ENCODE peak calls at places on chromosome 4, in five cellular contexts. One of them, this sample, is unnamed.

GRCh38 chr4:99404595-99405287 is 30.4 kb downstream of the ADH7 start:
- DNase-seq in PC-3: peak; percentile 86
- DNase-seq in upper lobe of right lung: no peak
- DNase-seq in aorta: peak; percentile 62
- DNase-seq in left ventricle myocardium inferior: no peak
- DNase-seq in this sample: peak; percentile 68

GRCh38 chr4:25914670-25915358 is 794 bp downstream of the SMIM20 start:
- DNase-seq in PC-3: no peak
- DNase-seq in upper lobe of right lung: no peak
- DNase-seq in aorta: no peak
- DNase-seq in left ventricle myocardium inferior: no peak
- DNase-seq in this sample: no peak

GRCh38 chr4:115042496-115042895 is 70.9 kb downstream of the NDST4 start:
- DNase-seq in PC-3: peak; percentile 11
- DNase-seq in upper lobe of right lung: no peak
- DNase-seq in aorta: no peak
- DNase-seq in left ventricle myocardium inferior: no peak
- DNase-seq in this sample: no peak

GRCh38 chr4:115711575-115711974 is 598.2 kb upstream of the NDST4 start:
- DNase-seq in PC-3: peak; percentile 4
- DNase-seq in upper lobe of right lung: no peak
- DNase-seq in aorta: no peak
- DNase-seq in left ventricle myocardium inferior: no peak
- DNase-seq in this sample: no peak

GRCh38 chr4:11005321-11005720 is 320.8 kb upstream of the CLNK start:
- DNase-seq in PC-3: no peak
- DNase-seq in upper lobe of right lung: no peak
- DNase-seq in aorta: no peak
- DNase-seq in left ventricle myocardium inferior: no peak
- DNase-seq in this sample: no peak

GRCh38 chr4:126223784-126224407 is 909.1 kb downstream of the FAT4 start:
- DNase-seq in PC-3: peak; percentile 27
- DNase-seq in upper lobe of right lung: no peak
- DNase-seq in aorta: no peak
- DNase-seq in left ventricle myocardium inferior: no peak
- DNase-seq in this sample: no peak

GRCh38 chr4:63566658-63567057 is 842.6 kb downstream of the TECRL start:
- DNase-seq in PC-3: no peak
- DNase-seq in upper lobe of right lung: no peak
- DNase-seq in aorta: no peak
- DNase-seq in left ventricle myocardium inferior: no peak
- DNase-seq in this sample: no peak

GRCh38 chr4:183256756-183257385 is 63.2 kb downstream of the CLDN22 start:
- DNase-seq in PC-3: peak; percentile 48
- DNase-seq in upper lobe of right lung: peak; percentile 75
- DNase-seq in aorta: peak; percentile 71
- DNase-seq in left ventricle myocardium inferior: peak; percentile 31
- DNase-seq in this sample: no peak

GRCh38 chr4:177441061-177441802 is 1.0 kb downstream of the AGA start:
- DNase-seq in PC-3: no peak
- DNase-seq in upper lobe of right lung: no peak
- DNase-seq in aorta: no peak
- DNase-seq in left ventricle myocardium inferior: no peak
- DNase-seq in this sample: no peak

GRCh38 chr4:43271946-43272345 is 379.4 kb downstream of the GRXCR1 start:
- DNase-seq in PC-3: no peak
- DNase-seq in upper lobe of right lung: no peak
- DNase-seq in aorta: no peak
- DNase-seq in left ventricle myocardium inferior: no peak
- DNase-seq in this sample: no peak

GRCh38 chr4:139595989-139596679 is 40.1 kb upstream of the SETD7 start:
- DNase-seq in PC-3: peak; percentile 85
- DNase-seq in upper lobe of right lung: no peak
- DNase-seq in aorta: no peak
- DNase-seq in left ventricle myocardium inferior: no peak
- DNase-seq in this sample: no peak

GRCh38 chr4:86014599-86014998 is 345.3 kb downstream of the MAPK10 start:
- DNase-seq in PC-3: no peak
- DNase-seq in upper lobe of right lung: no peak
- DNase-seq in aorta: no peak
- DNase-seq in left ventricle myocardium inferior: no peak
- DNase-seq in this sample: no peak

GRCh38 chr4:7904108-7904516 is 35.5 kb downstream of the AFAP1 start:
- DNase-seq in PC-3: no peak
- DNase-seq in upper lobe of right lung: no peak
- DNase-seq in aorta: no peak
- DNase-seq in left ventricle myocardium inferior: no peak
- DNase-seq in this sample: no peak

GRCh38 chr4:20318899-20319291 is 67.2 kb downstream of the SLIT2 start:
- DNase-seq in PC-3: no peak
- DNase-seq in upper lobe of right lung: no peak
- DNase-seq in aorta: no peak
- DNase-seq in left ventricle myocardium inferior: no peak
- DNase-seq in this sample: no peak

GRCh38 chr4:42710329-42710728 is 53.4 kb upstream of the ATP8A1 start:
- DNase-seq in PC-3: no peak
- DNase-seq in upper lobe of right lung: no peak
- DNase-seq in aorta: no peak
- DNase-seq in left ventricle myocardium inferior: no peak
- DNase-seq in this sample: no peak

GRCh38 chr4:183264614-183265013 is 55.5 kb downstream of the CLDN22 start:
- DNase-seq in PC-3: no peak
- DNase-seq in upper lobe of right lung: no peak
- DNase-seq in aorta: no peak
- DNase-seq in left ventricle myocardium inferior: no peak
- DNase-seq in this sample: no peak

GRCh38 chr4:113574636-113575103 is 186.9 kb downstream of the CAMK2D start:
- DNase-seq in PC-3: no peak
- DNase-seq in upper lobe of right lung: no peak
- DNase-seq in aorta: no peak
- DNase-seq in left ventricle myocardium inferior: no peak
- DNase-seq in this sample: no peak

GRCh38 chr4:75708218-75708691 is 16.1 kb upstream of the USO1 start:
- DNase-seq in PC-3: peak; percentile 7
- DNase-seq in upper lobe of right lung: no peak
- DNase-seq in aorta: no peak
- DNase-seq in left ventricle myocardium inferior: no peak
- DNase-seq in this sample: no peak

GRCh38 chr4:149426461-149426860 is 389.2 kb downstream of the IQCM start:
- DNase-seq in PC-3: peak; percentile 13
- DNase-seq in upper lobe of right lung: no peak
- DNase-seq in aorta: no peak
- DNase-seq in left ventricle myocardium inferior: no peak
- DNase-seq in this sample: no peak

GRCh38 chr4:139810710-139811109 is 145.1 kb downstream of the MGST2 start:
- DNase-seq in PC-3: no peak
- DNase-seq in upper lobe of right lung: no peak
- DNase-seq in aorta: no peak
- DNase-seq in left ventricle myocardium inferior: no peak
- DNase-seq in this sample: no peak

GRCh38 chr4:1554246-1554875 is 129.8 kb downstream of the FAM53A start:
- DNase-seq in PC-3: no peak
- DNase-seq in upper lobe of right lung: no peak
- DNase-seq in aorta: no peak
- DNase-seq in left ventricle myocardium inferior: no peak
- DNase-seq in this sample: no peak

GRCh38 chr4:7206385-7206784 is 14.0 kb downstream of the SORCS2 start:
- DNase-seq in PC-3: peak; percentile 61
- DNase-seq in upper lobe of right lung: no peak
- DNase-seq in aorta: peak; percentile 80
- DNase-seq in left ventricle myocardium inferior: peak; percentile 44
- DNase-seq in this sample: no peak

GRCh38 chr4:2934077-2934812 is 29.0 kb downstream of the NOP14 start:
- DNase-seq in PC-3: peak; percentile 19
- DNase-seq in upper lobe of right lung: peak; percentile 86
- DNase-seq in aorta: peak; percentile 75
- DNase-seq in left ventricle myocardium inferior: peak; percentile 68
- DNase-seq in this sample: no peak

GRCh38 chr4:82957045-82957444 is 53.6 kb downstream of the LIN54 start:
- DNase-seq in PC-3: no peak
- DNase-seq in upper lobe of right lung: no peak
- DNase-seq in aorta: no peak
- DNase-seq in left ventricle myocardium inferior: no peak
- DNase-seq in this sample: no peak

GRCh38 chr4:113639311-113639710 is 122.2 kb downstream of the CAMK2D start:
- DNase-seq in PC-3: no peak
- DNase-seq in upper lobe of right lung: no peak
- DNase-seq in aorta: no peak
- DNase-seq in left ventricle myocardium inferior: no peak
- DNase-seq in this sample: no peak

GRCh38 chr4:3856604-3857204 is 90.5 kb downstream of the ADRA2C start:
- DNase-seq in PC-3: no peak
- DNase-seq in upper lobe of right lung: no peak
- DNase-seq in aorta: no peak
- DNase-seq in left ventricle myocardium inferior: no peak
- DNase-seq in this sample: no peak

GRCh38 chr4:105306158-105306781 is 159.6 kb downstream of the TET2 start:
- DNase-seq in PC-3: peak; percentile 34
- DNase-seq in upper lobe of right lung: peak; percentile 58
- DNase-seq in aorta: peak; percentile 35
- DNase-seq in left ventricle myocardium inferior: no peak
- DNase-seq in this sample: peak; percentile 10

GRCh38 chr4:185165605-185166063 is 22.6 kb downstream of the SLC25A4 start:
- DNase-seq in PC-3: no peak
- DNase-seq in upper lobe of right lung: no peak
- DNase-seq in aorta: no peak
- DNase-seq in left ventricle myocardium inferior: no peak
- DNase-seq in this sample: no peak

GRCh38 chr4:105546086-105546485 is 6.3 kb upstream of the ARHGEF38 start:
- DNase-seq in PC-3: no peak
- DNase-seq in upper lobe of right lung: no peak
- DNase-seq in aorta: no peak
- DNase-seq in left ventricle myocardium inferior: no peak
- DNase-seq in this sample: no peak

GRCh38 chr4:155540698-155541097 is 126.0 kb upstream of the GUCY1A1 start:
- DNase-seq in PC-3: no peak
- DNase-seq in upper lobe of right lung: no peak
- DNase-seq in aorta: no peak
- DNase-seq in left ventricle myocardium inferior: no peak
- DNase-seq in this sample: no peak

GRCh38 chr4:10437735-10438134 is 19.5 kb downstream of the ZNF518B start:
- DNase-seq in PC-3: no peak
- DNase-seq in upper lobe of right lung: no peak
- DNase-seq in aorta: no peak
- DNase-seq in left ventricle myocardium inferior: no peak
- DNase-seq in this sample: no peak

GRCh38 chr4:77095101-77095826 is 19.5 kb upstream of the CCNI start:
- DNase-seq in PC-3: peak; percentile 62
- DNase-seq in upper lobe of right lung: peak; percentile 83
- DNase-seq in aorta: peak; percentile 85
- DNase-seq in left ventricle myocardium inferior: peak; percentile 78
- DNase-seq in this sample: no peak

GRCh38 chr4:108168672-108169562 is at the start of gene LEF1:
- DNase-seq in PC-3: peak; percentile 20
- DNase-seq in upper lobe of right lung: peak; percentile 70
- DNase-seq in aorta: peak; percentile 48
- DNase-seq in left ventricle myocardium inferior: no peak
- DNase-seq in this sample: peak; percentile 14

GRCh38 chr4:133588306-133588705 is 439.2 kb downstream of the PCDH10 start:
- DNase-seq in PC-3: no peak
- DNase-seq in upper lobe of right lung: no peak
- DNase-seq in aorta: no peak
- DNase-seq in left ventricle myocardium inferior: no peak
- DNase-seq in this sample: no peak
- H3K27ac ChIP-seq in PC-3: no peak overlapping the region
- H3K27ac ChIP-seq in upper lobe of right lung: no peak overlapping the region
- H3K27ac ChIP-seq in aorta: no peak overlapping the region
- H3K27ac ChIP-seq in left ventricle myocardium inferior: no peak overlapping the region
- H3K27ac ChIP-seq in this sample: no peak overlapping the region

GRCh38 chr4:13994016-13994415 is 366.5 kb upstream of the BOD1L1 start:
- DNase-seq in PC-3: no peak
- DNase-seq in upper lobe of right lung: no peak
- DNase-seq in aorta: no peak
- DNase-seq in left ventricle myocardium inferior: no peak
- DNase-seq in this sample: no peak
- H3K27ac ChIP-seq in PC-3: no peak overlapping the region
- H3K27ac ChIP-seq in upper lobe of right lung: no peak overlapping the region
- H3K27ac ChIP-seq in aorta: no peak overlapping the region
- H3K27ac ChIP-seq in left ventricle myocardium inferior: no peak overlapping the region
- H3K27ac ChIP-seq in this sample: no peak overlapping the region

DNA sequence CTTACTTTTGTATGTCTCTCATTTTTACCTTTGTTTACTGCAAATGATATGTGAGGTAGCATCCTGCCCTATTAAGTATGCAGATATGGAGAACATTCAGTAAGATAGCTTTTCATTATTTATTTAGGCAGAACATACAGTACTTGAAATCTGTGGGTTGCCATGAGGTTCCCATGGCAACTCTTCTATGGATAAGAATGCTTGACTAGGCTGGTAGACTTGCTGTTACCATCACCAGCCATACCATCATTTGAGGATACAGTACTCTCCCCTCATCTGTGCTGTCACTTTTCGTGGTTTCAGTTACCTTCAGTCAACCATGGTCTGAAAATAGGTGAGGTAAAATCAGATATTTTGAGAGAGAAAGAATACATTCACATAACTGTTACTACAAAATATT is 56.7 kb downstream of the NAF1 start:
- DNase-seq in PC-3: no peak
- DNase-seq in upper lobe of right lung: no peak
- DNase-seq in aorta: no peak
- DNase-seq in left ventricle myocardium inferior: no peak
- DNase-seq in this sample: no peak
- H3K27ac ChIP-seq in PC-3: no peak overlapping the region
- H3K27ac ChIP-seq in upper lobe of right lung: no peak overlapping the region
- H3K27ac ChIP-seq in aorta: no peak overlapping the region
- H3K27ac ChIP-seq in left ventricle myocardium inferior: no peak overlapping the region
- H3K27ac ChIP-seq in this sample: no peak overlapping the region

GRCh38 chr4:188198980-188199792 is 59.9 kb downstream of the TRIML1 start:
- DNase-seq in PC-3: no peak
- DNase-seq in upper lobe of right lung: no peak
- DNase-seq in aorta: no peak
- DNase-seq in left ventricle myocardium inferior: no peak
- DNase-seq in this sample: no peak
- H3K27ac ChIP-seq in PC-3: no peak overlapping the region
- H3K27ac ChIP-seq in upper lobe of right lung: no peak overlapping the region
- H3K27ac ChIP-seq in aorta: no peak overlapping the region
- H3K27ac ChIP-seq in left ventricle myocardium inferior: no peak overlapping the region
- H3K27ac ChIP-seq in this sample: peak overlapping the region; percentile 9

This sample was measured in epithelial cell of prostate.